ENCODE peak calls at places on chromosomes 13 and 19, in seven cellular contexts. One of them, this sample, is unnamed.

GRCh38 chr19:16736709-16737108 is 17.1 kb downstream of the NWD1 start:
- DNase-seq in AG09309: no peak
- DNase-seq in fibroblast of lung: peak
- DNase-seq in NB4: peak
- DNase-seq in pancreas: no peak
- DNase-seq in tibial artery: no peak
- DNase-seq in mammary epithelial cell: no peak
- DNase-seq in this sample: no peak

GRCh38 chr13:57627663-57628062 is 3.9 kb upstream of the PCDH17 start:
- DNase-seq in pancreas: no peak
- DNase-seq in NB4: peak
- DNase-seq in AG09309: no peak
- DNase-seq in fibroblast of lung: peak
- DNase-seq in mammary epithelial cell: no peak
- DNase-seq in tibial artery: no peak
- DNase-seq in this sample: peak

GRCh38 chr19:55549500-55550320 is 4.4 kb upstream of the SBK3 start:
- DNase-seq in fibroblast of lung: peak
- DNase-seq in tibial artery: no peak
- DNase-seq in NB4: no peak
- DNase-seq in pancreas: no peak
- DNase-seq in AG09309: peak
- DNase-seq in mammary epithelial cell: peak
- DNase-seq in this sample: peak

GRCh38 chr19:17720487-17720839 is 1.2 kb downstream of the MAP1S start:
- DNase-seq in mammary epithelial cell: no peak
- DNase-seq in tibial artery: no peak
- DNase-seq in NB4: peak
- DNase-seq in AG09309: no peak
- DNase-seq in fibroblast of lung: no peak
- DNase-seq in pancreas: no peak
- DNase-seq in this sample: no peak

GRCh38 chr13:81395368-81395767 is 1054.4 kb upstream of the SPRY2 start:
- DNase-seq in AG09309: no peak
- DNase-seq in fibroblast of lung: no peak
- DNase-seq in pancreas: no peak
- DNase-seq in NB4: no peak
- DNase-seq in mammary epithelial cell: no peak
- DNase-seq in tibial artery: no peak
- DNase-seq in this sample: no peak

GRCh38 chr13:22837980-22838615 is 342.7 kb upstream of the SGCG start:
- DNase-seq in pancreas: no peak
- DNase-seq in tibial artery: no peak
- DNase-seq in NB4: no peak
- DNase-seq in mammary epithelial cell: no peak
- DNase-seq in fibroblast of lung: no peak
- DNase-seq in AG09309: no peak
- DNase-seq in this sample: no peak

GRCh38 chr13:30865131-30866009 is 40.7 kb upstream of the MEDAG start:
- DNase-seq in tibial artery: peak
- DNase-seq in NB4: peak
- DNase-seq in mammary epithelial cell: peak
- DNase-seq in fibroblast of lung: peak
- DNase-seq in AG09309: peak
- DNase-seq in pancreas: peak
- DNase-seq in this sample: peak

GRCh38 chr19:58085348-58085875 is 12.6 kb downstream of the ZSCAN18 start:
- DNase-seq in fibroblast of lung: no peak
- DNase-seq in mammary epithelial cell: no peak
- DNase-seq in NB4: no peak
- DNase-seq in AG09309: no peak
- DNase-seq in tibial artery: no peak
- DNase-seq in pancreas: no peak
- DNase-seq in this sample: no peak

GRCh38 chr19:10424011-10424637 is 3.8 kb downstream of the PDE4A start:
- DNase-seq in NB4: peak
- DNase-seq in fibroblast of lung: peak
- DNase-seq in mammary epithelial cell: peak
- DNase-seq in pancreas: peak
- DNase-seq in AG09309: no peak
- DNase-seq in tibial artery: peak
- DNase-seq in this sample: peak

GRCh38 chr19:16514383-16515019 is 18.3 kb downstream of the C19orf44 start:
- DNase-seq in fibroblast of lung: no peak
- DNase-seq in AG09309: no peak
- DNase-seq in tibial artery: no peak
- DNase-seq in mammary epithelial cell: no peak
- DNase-seq in NB4: no peak
- DNase-seq in pancreas: no peak
- DNase-seq in this sample: no peak

GRCh38 chr19:13172335-13173128 is 22.3 kb downstream of the IER2 start:
- DNase-seq in AG09309: no peak
- DNase-seq in pancreas: peak
- DNase-seq in fibroblast of lung: peak
- DNase-seq in NB4: peak
- DNase-seq in mammary epithelial cell: peak
- DNase-seq in tibial artery: peak
- DNase-seq in this sample: peak

GRCh38 chr13:113091211-113091771 is 14.3 kb upstream of the F7 start:
- DNase-seq in fibroblast of lung: no peak
- DNase-seq in AG09309: no peak
- DNase-seq in mammary epithelial cell: no peak
- DNase-seq in NB4: no peak
- DNase-seq in tibial artery: no peak
- DNase-seq in pancreas: peak
- DNase-seq in this sample: no peak

GRCh38 chr13:95123726-95124125 is 177.5 kb downstream of the ABCC4 start:
- DNase-seq in mammary epithelial cell: no peak
- DNase-seq in fibroblast of lung: no peak
- DNase-seq in NB4: no peak
- DNase-seq in tibial artery: no peak
- DNase-seq in AG09309: no peak
- DNase-seq in pancreas: no peak
- DNase-seq in this sample: no peak

GRCh38 chr13:80235131-80235530 is 105.8 kb downstream of the SPRY2 start:
- DNase-seq in mammary epithelial cell: no peak
- DNase-seq in NB4: peak
- DNase-seq in AG09309: no peak
- DNase-seq in fibroblast of lung: peak
- DNase-seq in tibial artery: no peak
- DNase-seq in pancreas: no peak
- DNase-seq in this sample: peak

GRCh38 chr13:78022164-78022877 is 103.7 kb upstream of the EDNRB start:
- DNase-seq in mammary epithelial cell: peak
- DNase-seq in tibial artery: no peak
- DNase-seq in pancreas: no peak
- DNase-seq in fibroblast of lung: peak
- DNase-seq in NB4: peak
- DNase-seq in AG09309: no peak
- DNase-seq in this sample: peak

GRCh38 chr13:94419304-94419943 is 60.1 kb downstream of the DCT start:
- DNase-seq in NB4: peak
- DNase-seq in fibroblast of lung: peak
- DNase-seq in AG09309: no peak
- DNase-seq in mammary epithelial cell: peak
- DNase-seq in tibial artery: no peak
- DNase-seq in pancreas: no peak
- DNase-seq in this sample: peak

GRCh38 chr19:17037966-17038500 is 11.4 kb upstream of the CPAMD8 start:
- DNase-seq in mammary epithelial cell: no peak
- DNase-seq in AG09309: no peak
- DNase-seq in fibroblast of lung: no peak
- DNase-seq in tibial artery: no peak
- DNase-seq in NB4: no peak
- DNase-seq in pancreas: no peak
- DNase-seq in this sample: no peak

GRCh38 chr19:48175578-48175977 is 5.1 kb downstream of the ZSWIM9 start:
- DNase-seq in fibroblast of lung: no peak
- DNase-seq in tibial artery: no peak
- DNase-seq in mammary epithelial cell: no peak
- DNase-seq in NB4: peak
- DNase-seq in AG09309: no peak
- DNase-seq in pancreas: no peak
- DNase-seq in this sample: no peak

GRCh38 chr19:33434090-33434885 is 60.8 kb downstream of the CEBPG start:
- DNase-seq in fibroblast of lung: no peak
- DNase-seq in mammary epithelial cell: no peak
- DNase-seq in tibial artery: no peak
- DNase-seq in AG09309: no peak
- DNase-seq in pancreas: no peak
- DNase-seq in NB4: no peak
- DNase-seq in this sample: no peak

GRCh38 chr19:16445238-16446107 is 26.3 kb downstream of the EPS15L1 start:
- DNase-seq in NB4: peak
- DNase-seq in fibroblast of lung: peak
- DNase-seq in pancreas: no peak
- DNase-seq in AG09309: no peak
- DNase-seq in tibial artery: no peak
- DNase-seq in mammary epithelial cell: peak
- DNase-seq in this sample: no peak

GRCh38 chr19:39871886-39872866 is 26.0 kb upstream of the FBL start:
- DNase-seq in NB4: no peak
- DNase-seq in mammary epithelial cell: no peak
- DNase-seq in AG09309: no peak
- DNase-seq in pancreas: no peak
- DNase-seq in fibroblast of lung: no peak
- DNase-seq in tibial artery: no peak
- DNase-seq in this sample: no peak

GRCh38 chr19:18603255-18603957 is 3.2 kb downstream of the CRLF1 start:
- DNase-seq in mammary epithelial cell: no peak
- DNase-seq in NB4: peak
- DNase-seq in AG09309: no peak
- DNase-seq in pancreas: no peak
- DNase-seq in tibial artery: peak
- DNase-seq in fibroblast of lung: peak
- DNase-seq in this sample: peak

GRCh38 chr13:113933901-113934300 is 40.0 kb downstream of the C13orf46 start:
- DNase-seq in AG09309: no peak
- DNase-seq in pancreas: no peak
- DNase-seq in mammary epithelial cell: no peak
- DNase-seq in fibroblast of lung: no peak
- DNase-seq in NB4: no peak
- DNase-seq in tibial artery: peak
- DNase-seq in this sample: no peak

GRCh38 chr13:39327080-39327479 is 275.9 kb downstream of the LHFPL6 start:
- DNase-seq in NB4: no peak
- DNase-seq in tibial artery: no peak
- DNase-seq in fibroblast of lung: no peak
- DNase-seq in AG09309: no peak
- DNase-seq in pancreas: no peak
- DNase-seq in mammary epithelial cell: no peak
- DNase-seq in this sample: no peak

GRCh38 chr13:101499406-101499805 is 46.9 kb downstream of the ITGBL1 start:
- DNase-seq in mammary epithelial cell: no peak
- DNase-seq in tibial artery: no peak
- DNase-seq in AG09309: peak
- DNase-seq in pancreas: no peak
- DNase-seq in fibroblast of lung: no peak
- DNase-seq in NB4: no peak
- DNase-seq in this sample: no peak

GRCh38 chr13:100040196-100040595 is 48.7 kb upstream of the PCCA start:
- DNase-seq in fibroblast of lung: no peak
- DNase-seq in mammary epithelial cell: no peak
- DNase-seq in tibial artery: no peak
- DNase-seq in AG09309: no peak
- DNase-seq in pancreas: no peak
- DNase-seq in NB4: no peak
- DNase-seq in this sample: no peak

GRCh38 chr13:32086791-32087441 is 55.3 kb downstream of the FRY start:
- DNase-seq in tibial artery: no peak
- DNase-seq in AG09309: no peak
- DNase-seq in NB4: no peak
- DNase-seq in pancreas: no peak
- DNase-seq in fibroblast of lung: no peak
- DNase-seq in mammary epithelial cell: no peak
- DNase-seq in this sample: no peak

GRCh38 chr19:48815870-48816501 is 5.2 kb upstream of the BCAT2 start:
- DNase-seq in NB4: no peak
- DNase-seq in mammary epithelial cell: peak
- DNase-seq in fibroblast of lung: peak
- DNase-seq in tibial artery: no peak
- DNase-seq in pancreas: peak
- DNase-seq in AG09309: no peak
- DNase-seq in this sample: no peak

GRCh38 chr19:50433201-50434180 is 799 bp downstream of the MYBPC2 start:
- DNase-seq in pancreas: no peak
- DNase-seq in NB4: no peak
- DNase-seq in mammary epithelial cell: no peak
- DNase-seq in AG09309: no peak
- DNase-seq in tibial artery: no peak
- DNase-seq in fibroblast of lung: no peak
- DNase-seq in this sample: no peak
- H3K4me3 ChIP-seq in pancreas: no peak
- H3K4me3 ChIP-seq in NB4: no peak
- H3K4me3 ChIP-seq in mammary epithelial cell: no peak
- H3K4me3 ChIP-seq in AG09309: no peak
- H3K4me3 ChIP-seq in tibial artery: no peak
- H3K4me3 ChIP-seq in fibroblast of lung: no peak
- H3K4me3 ChIP-seq in this sample: no peak

GRCh38 chr13:98065468-98065867 is 77.4 kb upstream of the FARP1 start:
- DNase-seq in fibroblast of lung: no peak
- DNase-seq in AG09309: no peak
- DNase-seq in mammary epithelial cell: no peak
- DNase-seq in pancreas: no peak
- DNase-seq in tibial artery: no peak
- DNase-seq in NB4: no peak
- DNase-seq in this sample: no peak
- TF ChIP-seq CTCF in fibroblast of lung: no peak
- TF ChIP-seq CTCF in AG09309: no peak
- TF ChIP-seq CTCF in mammary epithelial cell: no peak
- TF ChIP-seq CTCF in pancreas: no peak
- TF ChIP-seq CTCF in tibial artery: no peak
- TF ChIP-seq CTCF in NB4: no peak
- TF ChIP-seq CTCF in this sample: no peak

DNA sequence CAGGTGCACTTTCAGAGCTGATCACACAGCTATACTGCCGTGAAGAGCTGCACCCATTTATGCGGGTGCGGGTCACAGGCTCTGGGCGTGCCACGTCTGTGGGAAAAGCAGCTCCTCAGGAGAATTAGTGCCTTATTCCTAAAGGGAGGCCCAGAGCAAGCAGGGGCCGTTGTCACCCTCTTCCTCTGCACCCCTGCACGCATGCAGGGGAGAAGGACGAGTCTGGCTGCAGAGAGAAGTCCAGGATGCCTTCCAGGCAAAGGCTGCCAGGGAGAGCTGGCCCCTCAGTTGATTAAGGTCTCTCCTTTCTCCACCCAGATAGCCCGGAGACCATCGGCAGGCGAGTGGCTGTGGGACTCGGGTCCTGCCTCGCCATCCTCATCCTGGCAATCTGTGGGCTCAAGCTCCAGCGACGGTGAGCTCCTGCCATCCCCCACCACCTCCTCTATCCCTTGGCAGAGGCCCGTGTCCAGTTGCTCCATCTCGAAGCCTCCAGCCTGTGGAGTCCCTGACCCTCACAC is 3.1 kb upstream of the FFAR1 start:
- DNase-seq in AG09309: no peak
- DNase-seq in pancreas: no peak
- DNase-seq in fibroblast of lung: no peak
- DNase-seq in NB4: no peak
- DNase-seq in tibial artery: peak
- DNase-seq in mammary epithelial cell: no peak
- DNase-seq in this sample: no peak
- H3K4me3 ChIP-seq in AG09309: no peak
- H3K4me3 ChIP-seq in pancreas: no peak
- H3K4me3 ChIP-seq in fibroblast of lung: no peak
- H3K4me3 ChIP-seq in NB4: no peak
- H3K4me3 ChIP-seq in tibial artery: no peak
- H3K4me3 ChIP-seq in mammary epithelial cell: no peak
- H3K4me3 ChIP-seq in this sample: no peak

GRCh38 chr19:31676271-31677004 is 327.2 kb upstream of the TSHZ3 start:
- DNase-seq in pancreas: no peak
- DNase-seq in tibial artery: no peak
- DNase-seq in fibroblast of lung: peak
- DNase-seq in AG09309: no peak
- DNase-seq in NB4: peak
- DNase-seq in mammary epithelial cell: peak
- DNase-seq in this sample: no peak
- TF ChIP-seq CTCF in pancreas: no peak
- TF ChIP-seq CTCF in tibial artery: no peak
- TF ChIP-seq CTCF in fibroblast of lung: peak
- TF ChIP-seq CTCF in AG09309: no peak
- TF ChIP-seq CTCF in NB4: peak
- TF ChIP-seq CTCF in mammary epithelial cell: peak
- TF ChIP-seq CTCF in this sample: no peak

This sample was measured in fibroblast of pulmonary artery.